ENCODE peak calls at places on chromosome 20, in ten cellular contexts. U, H, K, E, O, P, I, M, Z and X are unnamed samples.

GRCh38 chr20:23049933-23050838 is 714 bp upstream of the THBD start:
- DNase-seq in Z (no peak), U (no peak), I (peak), H (peak), O (no peak), E (no peak), K (no peak), P (peak), M (peak), X (peak)

GRCh38 chr20:3766381-3766780 is 1.2 kb downstream of the ADISSP start:
- DNase-seq in H (peak), M (no peak), O (no peak), Z (no peak), I (no peak), E (no peak), P (no peak), K (no peak), U (no peak), X (no peak)

GRCh38 chr20:22805219-22805618 is 220.8 kb upstream of the FOXA2 start:
- DNase-seq in I (no peak), O (no peak), E (peak), M (peak), U (peak), Z (peak), H (peak), P (no peak), K (no peak), X (peak)

GRCh38 chr20:18698735-18699380 is 111.0 kb downstream of the DTD1 start:
- DNase-seq in O (no peak), U (no peak), K (no peak), E (no peak), Z (no peak), H (no peak), I (no peak), M (no peak), P (no peak), X (peak)

GRCh38 chr20:63748356-63749270 is 9.0 kb downstream of the SLC2A4RG start:
- DNase-seq in H (no peak), K (no peak), P (no peak), O (no peak), U (no peak), E (no peak), I (peak), Z (no peak), M (peak), X (no peak)

GRCh38 chr20:14055127-14055742 is 59.9 kb downstream of the MACROD2 start:
- DNase-seq in P (no peak), O (peak), E (peak), K (peak), M (no peak), I (no peak), Z (peak), H (no peak), U (peak), X (no peak)

GRCh38 chr20:6976096-6976495 is 208.6 kb downstream of the BMP2 start:
- DNase-seq in K (no peak), P (no peak), H (no peak), E (no peak), O (no peak), Z (no peak), U (no peak), I (no peak), M (no peak), X (no peak)

GRCh38 chr20:58650181-58650775 is 805 bp upstream of the STX16 start:
- DNase-seq in M (peak), Z (no peak), K (peak), P (no peak), H (peak), E (no peak), I (peak), O (no peak), U (peak), X (peak)

GRCh38 chr20:17967595-17968365 is 814 bp downstream of the SNX5 start:
- DNase-seq in E (no peak), M (no peak), I (no peak), Z (peak), H (no peak), O (no peak), K (no peak), P (no peak), U (no peak), X (peak)

GRCh38 chr20:56328861-56329260 is 29.9 kb upstream of the FAM210B start:
- DNase-seq in I (no peak), M (peak), E (no peak), P (no peak), Z (peak), O (no peak), H (no peak), K (no peak), U (no peak), X (no peak)

GRCh38 chr20:17646209-17646717 is 35.8 kb downstream of the RRBP1 start:
- DNase-seq in U (no peak), H (peak), Z (no peak), M (no peak), O (no peak), I (peak), P (no peak), K (no peak), E (no peak), X (no peak)

GRCh38 chr20:38091447-38092216 is 58.1 kb downstream of the RPRD1B start:
- DNase-seq in O (no peak), I (no peak), Z (no peak), K (peak), U (no peak), M (no peak), H (no peak), P (no peak), E (no peak), X (no peak)

GRCh38 chr20:36606171-36607116 is 865 bp downstream of the RAB5IF start:
- DNase-seq in Z (peak), I (peak), O (no peak), M (peak), K (peak), E (no peak), U (peak), H (no peak), P (no peak), X (peak)

GRCh38 chr20:38210741-38211140 is 45.7 kb upstream of the TGM2 start:
- DNase-seq in K (no peak), E (no peak), H (peak), Z (peak), M (no peak), P (peak), I (no peak), U (no peak), O (no peak), X (no peak)

GRCh38 chr20:46151936-46152335 is 33.8 kb downstream of the CD40 start:
- DNase-seq in O (no peak), P (no peak), I (no peak), M (peak), H (no peak), U (peak), Z (no peak), E (no peak), K (peak), X (peak)

GRCh38 chr20:16709017-16709416 is 20.8 kb upstream of the SNRPB2 start:
- DNase-seq in P (no peak), U (no peak), Z (no peak), E (no peak), I (no peak), K (peak), H (no peak), M (no peak), O (no peak), X (no peak)

GRCh38 chr20:35329435-35330139 is 37.4 kb upstream of the FAM83C start:
- DNase-seq in E (no peak), Z (peak), O (no peak), K (peak), U (peak), M (peak), H (no peak), I (no peak), P (no peak), X (peak)

GRCh38 chr20:5153612-5154542 is 27.1 kb downstream of the CDS2 start:
- DNase-seq in E (peak), O (no peak), H (no peak), M (no peak), P (no peak), Z (no peak), U (no peak), I (no peak), K (no peak), X (no peak)

GRCh38 chr20:1684872-1685271 is 27.3 kb upstream of the SIRPG start:
- DNase-seq in M (no peak), U (no peak), I (no peak), Z (no peak), E (no peak), P (no peak), K (no peak), H (no peak), O (no peak), X (no peak)

GRCh38 chr20:58469500-58470129 is 45.6 kb downstream of the APCDD1L start:
- DNase-seq in I (no peak), M (peak), P (no peak), Z (no peak), O (no peak), H (no peak), U (no peak), E (no peak), K (no peak), X (no peak)

GRCh38 chr20:4332466-4332865 is 317.1 kb upstream of the RNF24 start:
- DNase-seq in U (no peak), P (no peak), I (no peak), E (no peak), H (no peak), M (no peak), Z (no peak), K (no peak), O (no peak), X (peak)